ENCODE peak calls at places on chromosomes 4 and X, in seven cellular contexts. Q is heart left ventricle; L is stimulated activated CD4-positive, alpha-beta T cell treated with anti-CD3 and anti-CD28 coated beads, Interleukin-4, amount 100 ng/mL, for 24 hours; I is substantia nigra; C is T-cell; F is GM10248; S is cardiac muscle cell. A is an unnamed sample.

GRCh38 chr4:147991543-147992295 is 259.8 kb downstream of the ARHGAP10 start:
- DNase-seq in L (no peak), Q (no peak), S (no peak), F (no peak), C (no peak), I (no peak), A (no peak)

GRCh38 chr4:687048-687974 is 1.6 kb downstream of the SLC49A3 start:
- DNase-seq in C (peak), S (no peak), L (no peak), Q (peak), F (no peak), I (no peak), A (peak)

GRCh38 chr4:180571516-180571915 is 1671.7 kb upstream of the TENM3 start:
- DNase-seq in F (no peak), I (no peak), Q (no peak), S (no peak), L (no peak), C (no peak), A (no peak)

GRCh38 chr4:18020671-18021469 is 685 bp downstream of the LCORL start:
- DNase-seq in I (peak), L (peak), F (peak), Q (peak), C (peak), S (peak), A (peak)

GRCh38 chrX:129925305-129926092 is 19.5 kb downstream of the UTP14A start:
- DNase-seq in I (peak), L (peak), Q (peak), S (peak), F (peak), C (peak), A (peak)

GRCh38 chrX:1484638-1485019 is 31.9 kb upstream of the ASMTL start:
- DNase-seq in Q (no peak), S (no peak), I (no peak), F (no peak), L (no peak), C (no peak), A (no peak)

GRCh38 chr4:185738851-185739250 is 73.1 kb downstream of the SORBS2 start:
- DNase-seq in C (no peak), F (no peak), L (no peak), S (no peak), I (no peak), Q (no peak), A (peak)

GRCh38 chr4:151519728-151520415 is 110.9 kb downstream of the FHIP1A start:
- DNase-seq in Q (no peak), C (no peak), F (no peak), I (no peak), S (no peak), L (no peak), A (no peak)

GRCh38 chr4:104425948-104426347 is 68.7 kb downstream of the CXXC4 start:
- DNase-seq in F (no peak), Q (no peak), C (no peak), S (no peak), L (no peak), I (no peak), A (no peak)